ENCODE peak calls at places on chromosomes 16 and 17, in eight cellular contexts. One of them, this sample, is unnamed.
A peak's percentile ranks its signal among the peaks of the same experiment; 100 is the strongest.

GRCh38 chr16:1790611-1791255 is 2.8 kb downstream of the IGFALS start:
- DNase-seq in mesendoderm: no peak
- DNase-seq in stimulated activated CD4-positive, alpha-beta T cell treated with anti-CD3 and anti-CD28 coated beads, Interleukin-1b, Interleukin-23, amount 100 ng/mL, for 24 hours: no peak
- DNase-seq in coronary artery: no peak
- DNase-seq in globus pallidus: no peak
- DNase-seq in GOT3: no peak
- DNase-seq in cerebellar cortex: peak; percentile 58
- DNase-seq in T-cell: no peak
- DNase-seq in this sample: no peak

GRCh38 chr16:11639925-11640899 is 28.0 kb upstream of the SNN start:
- DNase-seq in mesendoderm: peak; percentile 95
- DNase-seq in stimulated activated CD4-positive, alpha-beta T cell treated with anti-CD3 and anti-CD28 coated beads, Interleukin-1b, Interleukin-23, amount 100 ng/mL, for 24 hours: no peak
- DNase-seq in coronary artery: peak; percentile 96
- DNase-seq in globus pallidus: peak; percentile 76
- DNase-seq in GOT3: peak; percentile 85
- DNase-seq in cerebellar cortex: peak; percentile 53
- DNase-seq in T-cell: no peak
- DNase-seq in this sample: no peak

GRCh38 chr17:78252111-78252634 is 20.7 kb downstream of the TMEM235 start:
- DNase-seq in mesendoderm: no peak
- DNase-seq in stimulated activated CD4-positive, alpha-beta T cell treated with anti-CD3 and anti-CD28 coated beads, Interleukin-1b, Interleukin-23, amount 100 ng/mL, for 24 hours: no peak
- DNase-seq in coronary artery: no peak
- DNase-seq in globus pallidus: no peak
- DNase-seq in GOT3: no peak
- DNase-seq in cerebellar cortex: no peak
- DNase-seq in T-cell: peak; percentile 90
- DNase-seq in this sample: peak; percentile 77

GRCh38 chr16:19677403-19677802 is 40.6 kb downstream of the KNOP1 start:
- DNase-seq in mesendoderm: no peak
- DNase-seq in stimulated activated CD4-positive, alpha-beta T cell treated with anti-CD3 and anti-CD28 coated beads, Interleukin-1b, Interleukin-23, amount 100 ng/mL, for 24 hours: no peak
- DNase-seq in coronary artery: no peak
- DNase-seq in globus pallidus: no peak
- DNase-seq in GOT3: no peak
- DNase-seq in cerebellar cortex: no peak
- DNase-seq in T-cell: no peak
- DNase-seq in this sample: no peak

GRCh38 chr17:4900231-4901107 is 1.1 kb downstream of the C17orf107 start:
- DNase-seq in mesendoderm: peak; percentile 65
- DNase-seq in stimulated activated CD4-positive, alpha-beta T cell treated with anti-CD3 and anti-CD28 coated beads, Interleukin-1b, Interleukin-23, amount 100 ng/mL, for 24 hours: no peak
- DNase-seq in coronary artery: peak; percentile 77
- DNase-seq in globus pallidus: no peak
- DNase-seq in GOT3: no peak
- DNase-seq in cerebellar cortex: no peak
- DNase-seq in T-cell: peak; percentile 81
- DNase-seq in this sample: peak; percentile 55

GRCh38 chr16:87318158-87318644 is 1.0 kb upstream of the C16orf95 start:
- DNase-seq in mesendoderm: peak; percentile 10
- DNase-seq in stimulated activated CD4-positive, alpha-beta T cell treated with anti-CD3 and anti-CD28 coated beads, Interleukin-1b, Interleukin-23, amount 100 ng/mL, for 24 hours: no peak
- DNase-seq in coronary artery: no peak
- DNase-seq in globus pallidus: no peak
- DNase-seq in GOT3: no peak
- DNase-seq in cerebellar cortex: no peak
- DNase-seq in T-cell: no peak
- DNase-seq in this sample: no peak

GRCh38 chr16:88924834-88925539 is 52.0 kb downstream of the CBFA2T3 start:
- DNase-seq in mesendoderm: peak; percentile 89
- DNase-seq in stimulated activated CD4-positive, alpha-beta T cell treated with anti-CD3 and anti-CD28 coated beads, Interleukin-1b, Interleukin-23, amount 100 ng/mL, for 24 hours: no peak
- DNase-seq in coronary artery: no peak
- DNase-seq in globus pallidus: no peak
- DNase-seq in GOT3: peak; percentile 49
- DNase-seq in cerebellar cortex: peak; percentile 78
- DNase-seq in T-cell: no peak
- DNase-seq in this sample: no peak

GRCh38 chr16:67397451-67397801 is 4.1 kb upstream of the TPPP3 start:
- DNase-seq in mesendoderm: no peak
- DNase-seq in stimulated activated CD4-positive, alpha-beta T cell treated with anti-CD3 and anti-CD28 coated beads, Interleukin-1b, Interleukin-23, amount 100 ng/mL, for 24 hours: no peak
- DNase-seq in coronary artery: no peak
- DNase-seq in globus pallidus: no peak
- DNase-seq in GOT3: no peak
- DNase-seq in cerebellar cortex: no peak
- DNase-seq in T-cell: no peak
- DNase-seq in this sample: no peak

GRCh38 chr16:55657616-55658015 is 1.8 kb downstream of the SLC6A2 start:
- DNase-seq in mesendoderm: no peak
- DNase-seq in stimulated activated CD4-positive, alpha-beta T cell treated with anti-CD3 and anti-CD28 coated beads, Interleukin-1b, Interleukin-23, amount 100 ng/mL, for 24 hours: no peak
- DNase-seq in coronary artery: no peak
- DNase-seq in globus pallidus: no peak
- DNase-seq in GOT3: no peak
- DNase-seq in cerebellar cortex: no peak
- DNase-seq in T-cell: no peak
- DNase-seq in this sample: no peak

GRCh38 chr17:48642059-48642842 is 16.1 kb upstream of the HOXB9 start:
- DNase-seq in mesendoderm: peak; percentile 91
- DNase-seq in stimulated activated CD4-positive, alpha-beta T cell treated with anti-CD3 and anti-CD28 coated beads, Interleukin-1b, Interleukin-23, amount 100 ng/mL, for 24 hours: no peak
- DNase-seq in coronary artery: no peak
- DNase-seq in globus pallidus: no peak
- DNase-seq in GOT3: no peak
- DNase-seq in cerebellar cortex: no peak
- DNase-seq in T-cell: no peak
- DNase-seq in this sample: no peak

GRCh38 chr17:29577009-29577777 is 8.7 kb downstream of the TP53I13 start:
- DNase-seq in mesendoderm: no peak
- DNase-seq in stimulated activated CD4-positive, alpha-beta T cell treated with anti-CD3 and anti-CD28 coated beads, Interleukin-1b, Interleukin-23, amount 100 ng/mL, for 24 hours: no peak
- DNase-seq in coronary artery: no peak
- DNase-seq in globus pallidus: peak; percentile 8
- DNase-seq in GOT3: no peak
- DNase-seq in cerebellar cortex: no peak
- DNase-seq in T-cell: no peak
- DNase-seq in this sample: no peak

GRCh38 chr16:4057439-4057877 is 58.8 kb downstream of the ADCY9 start:
- DNase-seq in mesendoderm: no peak
- DNase-seq in stimulated activated CD4-positive, alpha-beta T cell treated with anti-CD3 and anti-CD28 coated beads, Interleukin-1b, Interleukin-23, amount 100 ng/mL, for 24 hours: no peak
- DNase-seq in coronary artery: no peak
- DNase-seq in globus pallidus: no peak
- DNase-seq in GOT3: no peak
- DNase-seq in cerebellar cortex: no peak
- DNase-seq in T-cell: no peak
- DNase-seq in this sample: no peak

This sample was measured in effector memory CD4-positive, alpha-beta T cell.